ENCODE peak calls at places on chromosomes 16 and 17, in eight cellular contexts. A, Z, L, Q, Y, N, S and B are unnamed samples.

GRCh38 chr17:74599531-74599939 is 7.5 kb upstream of the CD300LD start:
- DNase-seq in A (no peak), Z (no peak), L (no peak), Q (no peak), Y (no peak), N (no peak), S (no peak), B (no peak)

GRCh38 chr16:11673091-11674000 is 5.1 kb downstream of the SNN start:
- DNase-seq in A (no peak), Z (no peak), L (no peak), Q (peak), Y (no peak), N (no peak), S (no peak), B (no peak)

GRCh38 chr16:85625053-85625452 is 11.9 kb downstream of the GSE1 start:
- DNase-seq in A (no peak), Z (no peak), L (no peak), Q (peak), Y (no peak), N (no peak), S (no peak), B (no peak)

GRCh38 chr17:82751171-82751570 is 694 bp upstream of the TBCD start:
- DNase-seq in A (no peak), Z (no peak), L (no peak), Q (no peak), Y (no peak), N (no peak), S (no peak), B (peak)

GRCh38 chr16:21302454-21302853 is 24.4 kb upstream of the CRYM start:
- DNase-seq in A (no peak), Z (no peak), L (no peak), Q (peak), Y (no peak), N (no peak), S (no peak), B (no peak)

GRCh38 chr16:88102597-88102996 is 151.4 kb downstream of the BANP start:
- DNase-seq in A (no peak), Z (no peak), L (no peak), Q (no peak), Y (no peak), N (no peak), S (no peak), B (no peak)

GRCh38 chr17:35796942-35797341 is 1.5 kb upstream of the MMP28 start:
- DNase-seq in A (no peak), Z (no peak), L (no peak), Q (no peak), Y (no peak), N (no peak), S (no peak), B (no peak)

GRCh38 chr17:10370209-10370608 is 2.6 kb downstream of the MYH13 start:
- DNase-seq in A (no peak), Z (no peak), L (no peak), Q (no peak), Y (no peak), N (no peak), S (no peak), B (no peak)

GRCh38 chr17:36705651-36706436 is 104.5 kb downstream of the MRM1 start:
- DNase-seq in A (peak), Z (peak), L (peak), Q (peak), Y (no peak), N (peak), S (no peak), B (no peak)

GRCh38 chr16:57883953-57884654 is 81.8 kb upstream of the KIFC3 start:
- DNase-seq in A (no peak), Z (no peak), L (no peak), Q (peak), Y (no peak), N (no peak), S (no peak), B (no peak)
- H3K4me3 ChIP-seq in A (no peak), Z (no peak), L (no peak), Q (no peak), Y (no peak), N (no peak), S (no peak), B (no peak)

DNA sequence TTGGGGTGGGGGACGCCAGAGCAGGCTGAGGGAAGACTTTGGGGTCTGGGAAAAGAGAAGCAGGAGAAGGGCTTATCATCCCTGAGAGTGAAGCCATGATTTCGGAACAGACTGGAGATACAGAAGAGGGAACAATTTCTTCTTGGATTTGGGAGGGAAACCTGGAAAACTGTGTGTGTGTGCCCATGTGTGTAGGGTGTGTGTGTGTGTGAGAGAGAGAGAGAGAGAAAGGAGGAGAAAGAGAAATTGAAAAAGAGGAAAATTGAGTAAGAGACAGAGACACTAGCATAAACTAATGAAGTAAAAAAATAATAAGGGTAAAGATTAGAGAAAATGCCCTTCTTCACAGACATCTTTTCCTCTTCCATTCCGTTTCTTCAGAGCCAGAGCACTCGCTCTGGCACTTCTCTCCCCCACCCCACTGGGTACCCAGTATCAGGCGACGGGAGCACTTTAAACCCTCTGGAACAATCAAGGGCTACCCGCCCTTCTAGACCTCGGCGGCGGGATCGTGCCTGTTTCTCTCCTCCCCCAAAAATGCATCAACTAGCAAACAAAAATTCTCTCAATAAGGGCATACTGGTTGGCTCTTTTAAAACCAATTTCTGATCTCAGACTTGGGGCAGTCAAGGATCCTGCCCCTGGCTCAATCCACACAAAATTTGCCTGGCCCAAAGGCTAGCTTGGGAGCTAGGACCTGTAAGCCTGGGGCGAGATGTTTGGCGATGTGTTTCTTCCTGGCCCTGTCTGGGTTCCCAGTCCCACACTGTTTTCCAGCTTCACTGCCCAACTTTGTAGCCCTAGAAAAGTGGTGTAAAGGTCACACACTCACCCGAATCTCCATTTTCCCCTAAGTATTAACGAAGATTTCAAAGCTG is 14.1 kb upstream of the HOXB2 start:
- DNase-seq in A (no peak), Z (no peak), L (no peak), Q (no peak), Y (no peak), N (no peak), S (no peak), B (no peak)
- H3K4me3 ChIP-seq in A (no peak), Z (no peak), L (no peak), Q (no peak), Y (no peak), N (no peak), S (no peak), B (no peak)

GRCh38 chr16:77212736-77213541 is 13.7 kb downstream of the SYCE1L start:
- DNase-seq in A (peak), Z (peak), L (peak), Q (peak), Y (no peak), N (peak), S (no peak), B (peak)

GRCh38 chr16:77211880-77212735 is 12.9 kb downstream of the SYCE1L start:
- DNase-seq in A (peak), Z (peak), L (peak), Q (peak), Y (no peak), N (peak), S (no peak), B (peak)

GRCh38 chr16:77214411-77215138 is 15.4 kb downstream of the SYCE1L start:
- DNase-seq in A (peak), Z (no peak), L (no peak), Q (no peak), Y (no peak), N (no peak), S (no peak), B (no peak)

GRCh38 chr16:77208382-77208781 is 9.2 kb downstream of the SYCE1L start:
- DNase-seq in A (no peak), Z (no peak), L (no peak), Q (no peak), Y (no peak), N (no peak), S (no peak), B (no peak)

DNA sequence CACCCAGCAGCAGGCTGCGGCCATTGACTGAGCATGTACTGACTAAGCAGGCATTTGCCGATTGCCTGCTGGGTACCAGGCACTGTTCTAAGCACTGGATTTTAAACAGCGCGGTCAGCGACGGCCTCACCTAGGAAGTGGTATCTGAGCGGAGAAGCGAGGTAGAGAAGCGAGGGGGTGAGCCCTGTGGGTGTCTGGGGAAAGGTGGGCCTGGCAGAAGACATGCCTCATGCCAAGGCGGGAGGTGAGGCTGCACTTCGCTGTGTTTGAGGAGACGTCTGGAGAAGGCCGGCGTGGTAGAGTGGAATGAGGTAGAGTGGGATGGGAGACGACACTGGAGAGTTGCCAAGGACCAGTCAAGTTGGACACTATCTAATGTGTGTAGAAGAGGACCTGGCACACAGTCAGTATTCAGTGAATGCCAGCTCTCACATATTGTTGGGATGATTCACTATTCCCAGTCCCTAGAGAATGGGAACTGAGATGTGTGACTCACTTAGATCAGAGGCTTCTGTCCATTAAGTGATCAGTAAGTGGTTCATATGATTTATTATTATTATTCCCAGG is 14.4 kb downstream of the SYCE1L start:
- DNase-seq in A (peak), Z (no peak), L (no peak), Q (no peak), Y (no peak), N (peak), S (no peak), B (no peak)
- H3K4me3 ChIP-seq in A (peak), Z (no peak), L (no peak), Q (no peak), Y (no peak), N (no peak), S (no peak), B (no peak)

DNA sequence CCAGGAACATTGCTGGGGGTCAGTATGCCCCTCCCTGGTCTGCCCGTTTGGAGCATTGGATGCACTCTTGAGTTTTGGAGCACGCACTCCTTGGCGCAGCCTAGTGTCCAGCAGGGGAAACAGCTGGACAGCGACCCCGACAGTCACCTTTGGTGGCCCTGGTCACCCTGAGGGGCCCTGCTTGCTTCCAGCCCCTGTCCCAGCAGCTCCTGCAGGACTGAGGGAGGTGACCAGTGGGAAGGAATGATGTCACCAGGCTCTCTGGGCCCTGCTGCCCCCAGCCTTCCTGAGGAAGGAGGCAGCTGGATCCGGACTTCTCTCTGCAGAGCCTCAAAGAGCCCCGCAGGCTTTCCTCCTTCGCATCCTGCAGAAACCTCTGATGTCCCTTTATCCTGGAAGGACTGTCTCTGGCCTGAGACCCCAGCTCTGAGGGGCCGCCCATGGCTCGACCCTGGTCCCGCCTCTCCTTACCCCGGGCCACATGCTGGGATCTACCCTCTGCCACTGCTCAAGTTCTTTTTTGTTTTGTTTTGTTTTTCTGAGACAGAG is 11.8 kb downstream of the ZSCAN10 start:
- DNase-seq in A (no peak), Z (no peak), L (no peak), Q (peak), Y (no peak), N (peak), S (no peak), B (peak)
- H3K4me3 ChIP-seq in A (no peak), Z (no peak), L (peak), Q (no peak), Y (no peak), N (no peak), S (no peak), B (peak)

DNA sequence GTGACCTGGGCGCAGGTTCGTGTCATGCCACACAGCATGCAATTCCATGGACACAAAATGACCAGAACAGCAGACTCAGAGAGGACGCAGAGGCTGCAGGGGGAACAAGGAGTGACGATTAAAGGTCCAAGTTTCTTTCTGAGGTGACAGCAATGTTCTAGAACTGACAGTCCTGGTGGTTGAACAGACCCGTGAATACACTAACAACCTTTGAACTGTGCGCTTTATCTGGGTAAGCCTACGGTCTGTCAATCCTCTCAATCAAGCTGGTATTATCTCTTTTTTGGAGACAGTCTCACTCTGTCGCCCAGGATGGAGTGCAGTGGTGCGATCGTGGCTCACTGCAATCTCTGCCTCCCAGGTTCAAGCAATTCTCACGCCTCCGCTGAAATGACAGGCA is 134.1 kb downstream of the ZNF778 start:
- DNase-seq in A (no peak), Z (no peak), L (no peak), Q (no peak), Y (no peak), N (no peak), S (no peak), B (no peak)
- H3K4me3 ChIP-seq in A (no peak), Z (no peak), L (no peak), Q (no peak), Y (no peak), N (no peak), S (no peak), B (no peak)

GRCh38 chr16:67403976-67404555 is 10.8 kb upstream of the TPPP3 start:
- DNase-seq in A (no peak), Z (no peak), L (no peak), Q (no peak), Y (no peak), N (no peak), S (no peak), B (no peak)

GRCh38 chr16:67406111-67406593 is 10.1 kb downstream of the ZDHHC1 start:
- DNase-seq in A (no peak), Z (no peak), L (no peak), Q (no peak), Y (no peak), N (peak), S (no peak), B (peak)

GRCh38 chr16:67405336-67405735 is 10.9 kb downstream of the ZDHHC1 start:
- DNase-seq in A (no peak), Z (no peak), L (no peak), Q (no peak), Y (no peak), N (no peak), S (no peak), B (no peak)

GRCh38 chr16:67406628-67407027 is 9.6 kb downstream of the ZDHHC1 start:
- DNase-seq in A (peak), Z (no peak), L (no peak), Q (no peak), Y (peak), N (peak), S (no peak), B (peak)

GRCh38 chr16:67404740-67405226 is 11.5 kb upstream of the TPPP3 start:
- DNase-seq in A (peak), Z (no peak), L (no peak), Q (no peak), Y (no peak), N (no peak), S (no peak), B (no peak)
- H3K4me3 ChIP-seq in A (no peak), Z (no peak), L (no peak), Q (no peak), Y (no peak), N (no peak), S (no peak), B (no peak)

GRCh38 chr17:32627233-32628008 is 140.6 kb downstream of the CDK5R1 start:
- DNase-seq in A (peak), Z (no peak), L (no peak), Q (peak), Y (no peak), N (peak), S (no peak), B (no peak)
- H3K4me3 ChIP-seq in A (no peak), Z (no peak), L (no peak), Q (no peak), Y (no peak), N (no peak), S (no peak), B (no peak)

DNA sequence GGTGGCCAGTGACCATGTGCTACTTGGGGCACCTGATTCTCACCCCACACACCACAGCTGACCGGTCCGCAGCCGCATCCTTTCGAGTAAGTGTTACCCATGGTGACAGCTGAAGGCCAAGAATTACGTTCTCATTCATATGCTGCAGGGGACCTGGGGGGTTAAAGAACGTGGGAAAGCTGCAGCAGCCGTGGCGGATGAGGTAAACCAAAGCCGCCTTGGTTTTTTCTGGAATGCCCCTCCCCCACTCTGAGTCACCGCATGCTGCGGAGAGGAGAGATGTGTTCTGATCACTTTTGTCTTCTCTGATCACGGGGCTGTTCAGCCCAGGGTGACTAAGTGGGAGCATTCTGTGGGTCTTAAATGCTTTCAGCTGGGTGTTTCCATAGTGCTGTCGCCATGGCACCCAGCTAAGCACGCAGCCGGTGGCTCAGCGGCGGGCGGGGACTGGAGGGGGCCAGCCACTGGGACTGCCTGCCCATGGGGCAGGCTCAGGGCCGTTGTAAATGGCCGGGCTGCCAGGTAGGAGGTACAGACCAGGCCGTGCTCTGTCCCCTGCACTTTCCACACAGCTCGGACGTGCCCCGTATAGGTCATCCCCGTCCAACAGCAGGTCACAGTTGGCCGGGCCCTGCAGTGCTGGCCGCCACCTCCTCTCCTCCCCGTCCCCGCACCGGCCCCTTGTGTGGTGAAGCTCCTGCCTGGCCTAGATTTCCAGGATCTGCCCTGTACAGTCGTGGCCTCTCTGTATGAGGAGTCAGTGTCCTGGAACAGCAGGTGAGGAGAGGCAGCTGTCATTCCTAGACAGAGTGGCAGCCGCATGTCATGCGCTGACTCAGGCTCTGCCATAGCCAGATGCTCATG is 60.0 kb downstream of the BAIAP2 start:
- DNase-seq in A (peak), Z (peak), L (peak), Q (peak), Y (peak), N (peak), S (peak), B (peak)
- H3K4me3 ChIP-seq in A (peak), Z (no peak), L (no peak), Q (no peak), Y (no peak), N (no peak), S (peak), B (no peak)

DNA sequence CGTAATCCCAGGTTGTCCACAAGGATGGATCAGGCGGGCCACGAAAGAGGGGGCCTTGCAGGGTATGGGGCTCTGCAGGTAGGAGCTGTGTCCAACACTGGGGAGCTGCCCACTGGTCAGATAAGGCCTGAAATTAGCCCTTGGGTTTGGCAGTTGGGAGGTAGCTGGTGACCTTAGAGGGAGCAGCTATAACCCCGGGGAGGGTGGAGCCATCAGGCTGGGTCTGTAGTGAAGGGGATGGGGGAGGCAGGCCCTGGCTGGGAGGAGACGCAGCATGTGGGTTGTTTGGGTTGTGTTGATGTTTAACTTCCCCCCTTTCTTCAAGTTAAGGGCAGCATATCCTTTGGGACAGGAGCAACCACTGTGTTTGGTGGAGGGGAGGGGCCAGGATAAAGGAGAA is 5.9 kb downstream of the MLLT6 start:
- DNase-seq in A (no peak), Z (no peak), L (no peak), Q (no peak), Y (no peak), N (no peak), S (no peak), B (no peak)
- H3K4me3 ChIP-seq in A (no peak), Z (no peak), L (no peak), Q (no peak), Y (no peak), N (no peak), S (no peak), B (no peak)